ENCODE peak calls at places on chromosomes 5 and 9, in seven cellular contexts. W, O, L, E, Q, Y and C are unnamed samples.

GRCh38 chr5:102262688-102263087 is 33.4 kb downstream of the SLCO4C1 start:
- DNase-seq in Q (no peak), W (no peak), E (no peak), O (no peak), Y (no peak), L (no peak), C (no peak)

GRCh38 chr5:169162407-169162806 is 138.5 kb downstream of the SLIT3 start:
- DNase-seq in Y (no peak), L (no peak), W (no peak), Q (no peak), O (no peak), E (no peak), C (no peak)

GRCh38 chr9:78622131-78622530 is 325.2 kb downstream of the PSAT1 start:
- DNase-seq in W (no peak), O (no peak), Q (no peak), L (no peak), Y (no peak), E (no peak), C (no peak)

GRCh38 chr9:136533775-136534157 is 12.1 kb downstream of the NOTCH1 start:
- DNase-seq in Q (no peak), Y (no peak), W (no peak), L (no peak), E (peak; percentile 73), O (no peak), C (no peak)

GRCh38 chr5:158194561-158194961 is 335.6 kb upstream of the CLINT1 start:
- DNase-seq in E (no peak), W (no peak), Y (no peak), L (no peak), Q (no peak), O (no peak), C (no peak)

GRCh38 chr9:20623021-20623747 is 885 bp upstream of the MLLT3 start:
- DNase-seq in L (no peak), E (peak; percentile 61), Q (peak; percentile 28), W (no peak), Y (no peak), O (peak; percentile 19), C (peak; percentile 23)

GRCh38 chr9:69472101-69472625 is 147.1 kb downstream of the ENTREP1 start:
- DNase-seq in W (no peak), O (no peak), E (no peak), L (no peak), Y (no peak), Q (no peak), C (no peak)

GRCh38 chr5:88190106-88190834 is 78.4 kb downstream of the TMEM161B start:
- DNase-seq in Q (no peak), E (no peak), O (no peak), W (peak; percentile 2), Y (no peak), L (no peak), C (no peak)

GRCh38 chr5:43369651-43370050 is 42.5 kb downstream of the CCL28 start:
- DNase-seq in O (no peak), E (no peak), L (no peak), Q (no peak), W (no peak), Y (no peak), C (no peak)

GRCh38 chr5:91283899-91284298 is 99.2 kb downstream of the ARRDC3 start:
- DNase-seq in O (no peak), Y (no peak), Q (no peak), W (peak; percentile 72), L (no peak), E (no peak), C (no peak)

GRCh38 chr5:143341807-143342570 is 61.5 kb downstream of the NR3C1 start:
- DNase-seq in W (peak; percentile 54), E (no peak), L (no peak), Q (no peak), Y (no peak), O (no peak), C (no peak)

GRCh38 chr9:97321681-97322080 is 14.2 kb downstream of the CCDC180 start:
- DNase-seq in Y (no peak), Q (no peak), W (no peak), O (no peak), L (no peak), E (no peak), C (no peak)

GRCh38 chr5:181241393-181241975 is 2.2 kb downstream of the RACK1 start:
- DNase-seq in O (peak; percentile 52), L (no peak), E (no peak), Q (no peak), Y (no peak), W (peak; percentile 64), C (no peak)

GRCh38 chr5:150619359-150620230 is 20.9 kb upstream of the SYNPO start:
- DNase-seq in O (no peak), L (no peak), Q (peak; percentile 74), E (no peak), Y (no peak), W (no peak), C (no peak)

GRCh38 chr5:9370256-9370655 is 175.6 kb downstream of the SEMA5A start:
- DNase-seq in L (no peak), O (no peak), E (no peak), Q (no peak), W (no peak), Y (no peak), C (no peak)

GRCh38 chr5:118253401-118254061 is 734.8 kb downstream of the DTWD2 start:
- DNase-seq in W (no peak), E (no peak), L (no peak), Q (no peak), Y (no peak), O (no peak), C (no peak)

GRCh38 chr9:113548221-113549041 is 84.9 kb downstream of the RGS3 start:
- DNase-seq in Q (peak; percentile 34), O (peak; percentile 61), E (peak; percentile 61), L (no peak), Y (no peak), W (no peak), C (peak; percentile 56)

GRCh38 chr5:78526049-78526525 is 122.5 kb downstream of the LHFPL2 start:
- DNase-seq in Y (no peak), O (no peak), Q (no peak), L (no peak), W (peak; percentile 35), E (no peak), C (no peak)

GRCh38 chr5:90878081-90878480 is 319.5 kb downstream of the ADGRV1 start:
- DNase-seq in W (no peak), Q (no peak), L (no peak), Y (no peak), E (peak; percentile 13), O (no peak), C (no peak)

GRCh38 chr9:123337971-123338370 is 18.0 kb upstream of the CRB2 start:
- DNase-seq in Y (no peak), W (no peak), Q (no peak), L (no peak), O (no peak), E (no peak), C (no peak)

GRCh38 chr5:125463441-125464092 is 717.1 kb upstream of the ZNF608 start:
- DNase-seq in W (no peak), L (no peak), Y (no peak), E (no peak), Q (no peak), O (no peak), C (no peak)

GRCh38 chr9:34375901-34376595 is 650 bp downstream of the MYORG start:
- DNase-seq in Q (peak; percentile 50), E (peak; percentile 77), L (peak; percentile 48), W (peak; percentile 57), O (no peak), Y (no peak), C (peak; percentile 65)

GRCh38 chr5:95709967-95710650 is 21.0 kb upstream of the RHOBTB3 start:
- DNase-seq in E (no peak), O (no peak), W (peak; percentile 32), Q (peak; percentile 44), L (no peak), Y (no peak), C (peak; percentile 31)

GRCh38 chr9:19648672-19649071 is 140.2 kb downstream of the SLC24A2 start:
- DNase-seq in O (no peak), W (no peak), Q (no peak), E (no peak), L (no peak), Y (no peak), C (no peak)

DNA sequence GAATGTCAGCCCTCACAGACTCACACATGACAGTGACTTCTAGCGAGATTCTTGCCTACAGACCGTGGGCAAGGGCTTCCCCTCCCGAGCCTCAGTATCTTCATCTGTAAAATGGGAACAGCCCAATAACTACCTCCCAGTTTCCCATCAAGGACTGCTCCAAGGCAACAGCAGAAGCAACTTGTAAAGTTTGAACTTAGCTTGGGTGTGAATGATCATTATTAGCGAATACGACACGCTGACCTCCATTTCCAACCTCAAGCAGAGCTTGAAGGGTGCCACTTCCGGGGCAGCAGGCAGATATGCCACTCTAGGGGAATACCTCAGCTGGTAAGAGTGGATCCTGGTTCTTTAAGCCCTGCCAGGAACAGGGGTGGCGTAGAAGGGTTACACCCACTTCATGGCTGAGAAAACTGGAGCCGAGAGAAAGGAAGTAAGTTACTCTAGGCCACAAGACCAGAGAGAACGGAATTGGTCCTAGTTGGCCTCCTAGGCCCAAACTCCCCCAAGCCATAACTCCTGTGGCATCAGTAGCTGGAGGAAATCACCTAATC is 2.0 kb downstream of the RNF44 start:
- DNase-seq in E (peak; percentile 73), L (no peak), O (no peak), Y (no peak), Q (no peak), W (peak; percentile 45), C (no peak)
- TF ChIP-seq POLR2A in E (peak; percentile 93), L (no peak), O (no peak), Y (peak; percentile 51), Q (no peak), W (no peak), C (peak; percentile 15)

GRCh38 chr5:1503301-1504243 is 20.2 kb downstream of the LPCAT1 start:
- DNase-seq in Q (no peak), E (peak; percentile 49), Y (no peak), O (peak; percentile 50), W (no peak), L (no peak), C (peak; percentile 22)

GRCh38 chr5:1501372-1502045 is 22.3 kb downstream of the LPCAT1 start:
- DNase-seq in Q (no peak), W (no peak), O (no peak), L (no peak), Y (no peak), E (no peak), C (no peak)

GRCh38 chr5:1502737-1503120 is 21.0 kb downstream of the LPCAT1 start:
- DNase-seq in L (no peak), W (no peak), Q (no peak), E (no peak), O (no peak), Y (no peak), C (no peak)

GRCh38 chr5:1500411-1501091 is 23.2 kb downstream of the LPCAT1 start:
- DNase-seq in Y (no peak), Q (peak; percentile 68), L (no peak), O (no peak), W (no peak), E (peak; percentile 27), C (no peak)

GRCh38 chr5:1502046-1502736 is 21.6 kb downstream of the LPCAT1 start:
- DNase-seq in L (peak; percentile 83), Y (peak; percentile 10), O (peak; percentile 40), W (no peak), Q (no peak), E (peak; percentile 41), C (peak; percentile 36)
- TF ChIP-seq POLR2A in L (no peak), Y (no peak), O (no peak), W (no peak), Q (no peak), E (no peak), C (no peak)

GRCh38 chr5:139392324-139392677 is 2.6 kb upstream of the MZB1 start:
- DNase-seq in E (no peak), W (peak; percentile 32), L (no peak), Q (no peak), O (no peak), Y (no peak), C (no peak)
- TF ChIP-seq POLR2A in E (no peak), W (no peak), L (no peak), Q (no peak), O (no peak), Y (no peak), C (no peak)

GRCh38 chr9:129574911-129575574 is 45.9 kb downstream of the C9orf50 start:
- DNase-seq in Y (no peak), L (no peak), E (no peak), O (no peak), W (peak; percentile 73), Q (no peak), C (no peak)
- TF ChIP-seq POLR2A in Y (no peak), L (no peak), E (no peak), O (no peak), W (no peak), Q (no peak), C (no peak)